ENCODE peak calls at places on chromosomes 12 and 14, in six cellular contexts. Q is fibroblast of mammary gland, D is fibroblast of pulmonary artery, E is mucosa of descending colon, W is right lobe of liver, U is AG04450. I is an unnamed sample.

GRCh38 chr12:53994268-53994690 is 5.7 kb upstream of the HOXC9 start:
- DNase-seq in D (no peak), E (peak; percentile 38), Q (no peak), W (no peak), U (no peak), I (no peak)

GRCh38 chr14:104247336-104248202 is 109.2 kb downstream of the KIF26A start:
- DNase-seq in Q (no peak), W (peak; percentile 40), D (no peak), E (peak; percentile 47), U (no peak), I (no peak)

GRCh38 chr12:31896514-31897039 is 62.6 kb upstream of the RESF1 start:
- DNase-seq in E (no peak), Q (peak; percentile 6), U (no peak), W (no peak), D (peak; percentile 96), I (peak; percentile 99)

GRCh38 chr14:29892327-29892726 is 35.3 kb downstream of the PRKD1 start:
- DNase-seq in Q (peak; percentile 49), W (no peak), E (no peak), U (no peak), D (peak; percentile 56), I (peak; percentile 35)

GRCh38 chr14:86196476-86196875 is 666.5 kb downstream of the FLRT2 start:
- DNase-seq in D (no peak), U (no peak), E (no peak), Q (no peak), W (no peak), I (peak; percentile 14)

GRCh38 chr14:73823339-73823885 is 28.2 kb upstream of the PTGR2 start:
- DNase-seq in D (no peak), W (no peak), Q (no peak), U (no peak), E (no peak), I (no peak)

GRCh38 chr12:121626853-121627623 is 708 bp downstream of the ORAI1 start:
- DNase-seq in D (peak; percentile 64), Q (peak; percentile 54), U (no peak), E (peak; percentile 81), W (peak; percentile 78), I (peak; percentile 72)

GRCh38 chr12:131959137-131959536 is 9.4 kb downstream of the EP400 start:
- DNase-seq in W (no peak), U (no peak), Q (no peak), E (no peak), D (no peak), I (no peak)

GRCh38 chr12:88934163-88934747 is 354.0 kb upstream of the KITLG start:
- DNase-seq in U (no peak), W (no peak), Q (peak; percentile 68), E (no peak), D (peak; percentile 24), I (peak; percentile 32)

GRCh38 chr14:93785423-93785822 is 2.9 kb downstream of the PRIMA1 start:
- DNase-seq in W (no peak), U (no peak), E (no peak), D (no peak), Q (no peak), I (no peak)

GRCh38 chr14:75660238-75660629 is 442 bp downstream of the ERG28 start:
- DNase-seq in W (no peak), Q (no peak), E (no peak), D (no peak), U (no peak), I (no peak)

GRCh38 chr12:104699489-104700194 is 242.9 kb downstream of the CHST11 start:
- DNase-seq in Q (peak; percentile 33), E (no peak), W (no peak), D (no peak), U (no peak), I (no peak)
- TF ChIP-seq CTCF in Q (no peak), E (no peak), W (no peak), D (no peak), U (no peak), I (no peak)

DNA sequence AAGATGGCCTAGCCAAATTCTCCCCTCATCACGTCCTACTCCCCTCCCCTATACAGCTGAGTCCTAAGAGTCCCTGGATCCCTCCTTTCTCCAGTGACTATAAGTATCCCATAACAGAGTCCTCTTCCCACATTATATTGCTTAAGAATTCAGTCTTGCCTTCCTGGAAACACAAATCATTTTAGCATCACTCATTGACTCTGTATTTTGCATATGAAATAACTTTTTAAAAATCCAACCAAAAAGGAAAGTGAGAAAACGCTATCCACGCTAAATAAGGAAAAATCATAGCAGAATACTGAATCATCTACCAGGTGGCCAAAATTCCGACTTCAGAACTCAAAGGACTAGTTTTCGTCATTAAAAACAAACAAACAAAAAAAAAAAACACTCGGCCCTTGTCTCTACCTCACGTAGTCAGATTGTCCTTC is 130.2 kb downstream of the GCH1 start:
- DNase-seq in Q (peak; percentile 68), E (no peak), D (peak; percentile 53), W (no peak), U (no peak), I (peak; percentile 60)
- H3K4me3 ChIP-seq in Q (peak overlapping the region; percentile 9), E (no peak overlapping the region), D (peak overlapping the region; percentile 32), W (no peak overlapping the region), U (peak overlapping the region; percentile 37), I (no peak overlapping the region)

GRCh38 chr12:52413787-52414345 is 7.7 kb upstream of the KRT82 start:
- DNase-seq in W (no peak), U (no peak), E (no peak), Q (no peak), D (no peak), I (no peak)
- TF ChIP-seq CTCF in W (no peak), U (no peak), E (no peak), Q (no peak), D (no peak), I (peak; percentile 12)

GRCh38 chr12:108318472-108319275 is 20.4 kb downstream of the CMKLR1 start:
- DNase-seq in U (no peak), W (no peak), Q (no peak), D (no peak), E (no peak), I (no peak)

GRCh38 chr12:108322998-108323397 is 16.1 kb downstream of the CMKLR1 start:
- DNase-seq in Q (no peak), D (no peak), W (no peak), E (no peak), U (no peak), I (no peak)

GRCh38 chr12:108319277-108320234 is 19.6 kb downstream of the CMKLR1 start:
- DNase-seq in U (no peak), W (no peak), Q (no peak), E (no peak), D (no peak), I (no peak)

GRCh38 chr12:108321688-108322087 is 17.4 kb downstream of the CMKLR1 start:
- DNase-seq in E (no peak), U (no peak), D (no peak), W (no peak), Q (no peak), I (no peak)

GRCh38 chr12:108320503-108321293 is 18.4 kb downstream of the CMKLR1 start:
- DNase-seq in W (no peak), D (no peak), E (no peak), Q (no peak), U (no peak), I (no peak)
- H3K4me3 ChIP-seq in W (no peak overlapping the region), D (no peak overlapping the region), E (no peak overlapping the region), Q (no peak overlapping the region), U (no peak overlapping the region), I (no peak overlapping the region)

GRCh38 chr14:50038398-50039119 is 77.8 kb downstream of the VCPKMT start:
- DNase-seq in E (no peak), Q (peak; percentile 100), D (peak; percentile 75), W (no peak), U (peak; percentile 74), I (peak; percentile 91)
- TF ChIP-seq CTCF in E (no peak), Q (peak; percentile 49), D (no peak), W (no peak), U (no peak), I (peak; percentile 26)

I was measured in choroid plexus epithelial cell.